ENCODE peak calls at places on chromosomes 12 and 14, in seven cellular contexts. X is GM12892, J is IMR-90, N is transverse colon, O is K562, V is A549, D is Peyer's patch. G is an unnamed sample.

GRCh38 chr12:19846561-19846960 is 407.3 kb downstream of the AEBP2 start:
- DNase-seq in N (no peak), D (no peak), J (peak; percentile 69), O (no peak), V (peak; percentile 13), X (no peak), G (no peak)

GRCh38 chr12:98757455-98757854 is 112.4 kb downstream of the APAF1 start:
- DNase-seq in N (no peak), V (no peak), D (no peak), X (no peak), J (no peak), O (no peak), G (no peak)

GRCh38 chr14:105862581-105863239 is 336.3 kb downstream of the TMEM121 start:
- DNase-seq in N (peak; percentile 8), V (no peak), D (no peak), J (no peak), O (no peak), X (no peak), G (no peak)

GRCh38 chr14:23119362-23120327 is 590 bp upstream of the CEBPE start:
- DNase-seq in X (peak; percentile 54), O (no peak), N (no peak), D (no peak), J (no peak), V (no peak), G (no peak)

GRCh38 chr12:108907861-108908302 is 28.0 kb downstream of the DAO start:
- DNase-seq in O (no peak), J (no peak), N (no peak), D (no peak), X (no peak), V (peak; percentile 18), G (no peak)

GRCh38 chr12:62933871-62934798 is 815 bp downstream of the PPM1H start:
- DNase-seq in X (peak; percentile 40), D (peak; percentile 60), O (peak; percentile 51), J (peak; percentile 4), V (peak; percentile 48), N (peak; percentile 35), G (peak; percentile 73)

GRCh38 chr12:68259318-68259940 is 6.0 kb upstream of the IL22 start:
- DNase-seq in V (no peak), X (no peak), O (no peak), J (peak; percentile 92), N (no peak), D (no peak), G (no peak)

GRCh38 chr12:47164116-47164515 is 84.4 kb upstream of the AMIGO2 start:
- DNase-seq in V (no peak), O (no peak), N (no peak), D (no peak), J (no peak), X (no peak), G (no peak)

GRCh38 chr12:78887008-78887407 is 22.4 kb downstream of the SYT1 start:
- DNase-seq in J (peak; percentile 80), N (no peak), O (no peak), D (no peak), V (peak; percentile 30), X (no peak), G (peak; percentile 13)

GRCh38 chr12:15982471-15982870 is 71.3 kb downstream of the DERA start:
- DNase-seq in N (no peak), X (no peak), V (peak; percentile 15), O (no peak), J (peak; percentile 67), D (no peak), G (peak; percentile 7)

DNA sequence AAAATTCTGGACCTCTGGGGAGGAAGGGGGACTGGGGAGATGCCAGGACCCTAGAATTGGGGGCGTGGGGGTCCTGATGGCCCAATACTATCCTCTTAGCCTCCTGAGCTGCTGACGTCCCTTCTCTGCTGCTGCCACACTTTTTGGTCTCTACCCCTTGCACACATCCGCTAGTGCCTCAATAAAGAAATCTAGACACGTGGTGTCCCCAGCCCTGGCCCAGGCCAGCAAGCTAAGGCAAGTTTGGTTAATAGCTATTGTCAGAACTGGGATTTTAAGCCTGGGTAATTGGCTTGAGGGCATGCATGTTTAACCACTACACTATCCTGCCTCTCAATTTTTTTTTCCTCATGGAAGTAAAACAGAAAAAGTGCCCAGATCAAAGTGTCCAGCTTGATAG is 962 bp downstream of the OAS2 start:
- DNase-seq in N (peak; percentile 48), V (no peak), X (no peak), O (no peak), J (no peak), D (no peak), G (no peak)
- TF ChIP-seq POLR2A in N (peak; percentile 26), V (no peak), X (peak; percentile 64), O (no peak), J (no peak), D (peak; percentile 21), G (no peak)

DNA sequence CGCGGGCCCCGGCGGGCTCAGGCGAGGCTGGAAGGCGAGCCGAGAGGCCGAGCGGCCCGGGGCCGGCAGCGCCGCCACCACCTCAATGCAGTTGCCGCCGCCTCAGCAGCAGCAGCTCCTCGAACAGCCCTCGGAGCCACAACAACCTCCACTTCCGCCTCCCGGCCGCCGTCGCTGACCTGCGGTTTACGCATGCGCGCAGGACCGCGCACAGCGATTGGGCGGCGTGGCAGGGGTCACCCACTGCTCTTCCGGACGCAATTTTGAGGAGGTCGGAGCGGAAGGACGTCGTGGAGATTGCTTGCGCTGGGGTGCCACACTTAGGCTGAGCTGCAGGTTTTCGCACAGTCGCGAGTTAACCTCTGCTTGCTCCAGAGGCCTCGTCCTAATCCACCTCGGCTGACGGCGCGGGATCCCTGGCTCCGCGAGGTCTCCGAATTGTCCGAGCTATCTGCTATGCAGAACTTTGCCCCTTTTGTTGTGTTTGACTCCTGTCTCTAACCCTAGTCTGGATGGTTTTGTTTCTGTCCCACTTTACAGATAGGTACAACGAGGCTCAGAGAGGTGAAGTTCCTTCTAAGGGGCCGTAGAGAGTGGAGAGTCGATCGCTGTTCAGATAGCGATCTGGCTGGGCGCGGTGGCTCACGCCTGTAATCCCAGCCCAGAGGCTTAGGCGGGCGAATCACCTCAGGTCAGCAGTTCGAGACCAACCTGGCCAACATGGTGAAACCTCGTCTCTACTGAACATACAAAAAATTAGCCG is at the start of the genes ACAD10 and BRAP:
- DNase-seq in X (peak; percentile 95), N (peak; percentile 97), J (peak; percentile 92), O (peak; percentile 96), D (peak; percentile 96), V (peak; percentile 96), G (peak; percentile 97)
- TF ChIP-seq POLR2A in X (peak; percentile 99), N (peak; percentile 90), J (peak; percentile 93), O (peak; percentile 97), D (peak; percentile 83), V (peak; percentile 93), G (peak; percentile 99)

DNA sequence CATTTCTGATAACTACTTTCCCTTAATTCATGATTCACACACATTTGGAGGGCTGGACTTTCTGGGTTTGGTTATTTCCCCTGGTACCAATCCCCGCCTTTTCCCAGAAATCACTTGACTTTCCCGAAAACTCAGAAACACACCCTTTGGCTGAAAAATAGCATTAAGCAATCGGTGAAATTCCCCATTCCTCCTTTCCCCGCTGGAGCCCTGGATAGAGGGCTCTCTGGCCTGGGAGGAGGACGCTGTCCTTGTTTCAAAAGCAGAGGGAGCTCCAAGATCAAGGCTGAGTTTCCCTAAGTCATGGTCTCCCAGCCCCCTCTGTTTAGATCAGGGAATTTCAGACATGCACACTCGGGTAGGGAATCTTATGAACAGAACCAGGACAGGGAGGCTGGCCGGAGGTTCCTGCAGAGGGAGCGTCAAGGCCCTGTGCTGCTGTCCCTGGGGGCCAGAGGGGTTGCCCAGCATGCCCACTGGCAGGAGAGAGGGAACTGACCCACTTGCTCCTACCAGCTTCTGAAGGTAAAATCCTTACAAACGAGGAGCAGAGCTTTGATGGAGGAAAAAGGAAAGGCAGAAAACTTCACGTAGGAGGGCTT is at the start of gene C1S:
- DNase-seq in V (peak; percentile 93), J (peak; percentile 99), X (no peak), O (peak; percentile 29), N (peak; percentile 54), D (no peak), G (no peak)
- TF ChIP-seq POLR2A in V (peak; percentile 30), J (peak; percentile 70), X (no peak), O (no peak), N (peak; percentile 69), D (no peak), G (no peak)

GRCh38 chr12:64611430-64612286 is 1.4 kb downstream of the RASSF3 start:
- DNase-seq in V (no peak), N (peak; percentile 45), D (peak; percentile 58), J (peak; percentile 27), O (no peak), X (no peak), G (peak; percentile 44)

GRCh38 chr12:64608901-64609542 is 1.3 kb upstream of the RASSF3 start:
- DNase-seq in O (peak; percentile 55), J (peak; percentile 68), V (peak; percentile 87), D (peak; percentile 62), X (peak; percentile 41), N (peak; percentile 67), G (peak; percentile 37)

GRCh38 chr12:64610092-64610659 is at the start of gene RASSF3:
- DNase-seq in V (peak; percentile 53), D (peak; percentile 88), X (peak; percentile 61), N (peak; percentile 85), J (peak; percentile 67), O (peak; percentile 94), G (peak; percentile 59)

GRCh38 chr12:64609543-64610091 is 678 bp upstream of the RASSF3 start:
- DNase-seq in O (no peak), D (no peak), V (no peak), J (peak; percentile 20), X (no peak), N (no peak), G (peak; percentile 37)

DNA sequence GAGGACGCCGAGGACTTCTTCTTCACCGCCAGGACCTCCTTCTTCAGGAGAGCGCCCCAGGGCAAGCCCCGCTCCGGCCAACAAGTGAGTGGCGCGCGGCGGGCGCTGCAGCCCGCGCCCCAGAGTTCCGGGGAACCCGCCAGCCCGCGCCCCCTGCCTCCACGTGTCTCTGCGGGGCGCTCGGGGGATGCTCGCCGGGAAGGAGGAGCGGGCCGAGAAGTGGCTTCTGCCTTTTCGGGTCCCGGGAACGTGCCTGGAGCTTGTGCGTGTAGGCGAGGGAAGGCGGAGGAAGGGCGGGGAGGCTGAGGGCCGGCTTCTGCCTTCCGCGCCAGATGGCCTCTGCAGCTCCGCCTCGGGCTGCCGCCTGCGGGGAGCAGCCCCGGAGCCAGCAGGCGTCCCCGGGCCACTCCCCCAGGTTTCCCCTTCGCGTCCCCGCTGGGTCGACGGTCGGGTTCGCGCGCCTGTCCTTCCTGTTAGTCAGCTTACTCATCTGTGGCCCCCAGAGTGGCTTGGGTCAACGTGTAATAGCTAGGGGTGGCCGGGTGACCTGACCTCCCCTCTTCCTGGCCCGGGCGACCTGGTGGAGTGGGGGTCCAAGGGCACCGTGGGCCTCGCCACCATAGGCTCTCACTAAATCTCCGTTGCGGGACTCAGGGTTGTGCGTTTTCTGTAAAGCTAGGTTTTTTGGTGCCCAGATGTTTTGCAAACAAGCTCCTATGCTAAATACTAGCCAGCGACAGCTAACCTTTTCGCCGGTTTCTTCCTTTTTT is 550 bp downstream of the RASSF3 start:
- DNase-seq in N (peak; percentile 79), D (peak; percentile 83), J (peak; percentile 50), V (peak; percentile 49), O (peak; percentile 76), X (peak; percentile 66), G (peak; percentile 62)
- TF ChIP-seq POLR2A in N (peak; percentile 72), D (no peak), J (no peak), V (no peak), O (peak; percentile 66), X (peak; percentile 82), G (no peak)

G was measured in erythroblast.